ENCODE peak calls at places on chromosomes 12 and 14, in five cellular contexts. Q is pancreas, B is right atrium auricular region, U is coronary artery, W is IMR-90. R is an unnamed sample.

GRCh38 chr12:100364334-100364733 is 7.5 kb downstream of the SLC17A8 start:
- DNase-seq in Q (no peak), B (no peak), U (no peak), W (no peak), R (no peak)

GRCh38 chr12:122190842-122191668 is 8.1 kb downstream of the LRRC43 start:
- DNase-seq in Q (peak; percentile 64), B (no peak), U (no peak), W (peak; percentile 59), R (peak; percentile 66)

GRCh38 chr14:103517626-103518415 is 4.8 kb downstream of the CKB start:
- DNase-seq in Q (no peak), B (no peak), U (peak; percentile 74), W (no peak), R (peak; percentile 36)

GRCh38 chr14:86626530-86626929 is 1096.6 kb downstream of the FLRT2 start:
- DNase-seq in Q (no peak), B (no peak), U (no peak), W (peak; percentile 55), R (no peak)

GRCh38 chr12:49331360-49332222 is 5.4 kb downstream of the C1QL4 start:
- DNase-seq in Q (peak; percentile 64), B (peak; percentile 70), U (peak; percentile 76), W (peak; percentile 76), R (peak; percentile 73)

GRCh38 chr14:75246546-75247285 is 31.9 kb upstream of the FOS start:
- DNase-seq in Q (no peak), B (no peak), U (no peak), W (no peak), R (no peak)

GRCh38 chr14:103353391-103353790 is 19.4 kb downstream of the EIF5 start:
- DNase-seq in Q (no peak), B (no peak), U (no peak), W (no peak), R (no peak)

GRCh38 chr12:109637341-109637740 is 63.7 kb downstream of the MVK start:
- DNase-seq in Q (no peak), B (no peak), U (no peak), W (no peak), R (no peak)

GRCh38 chr14:67650694-67651093 is 23.7 kb downstream of the VTI1B start:
- DNase-seq in Q (no peak), B (no peak), U (no peak), W (peak; percentile 65), R (peak; percentile 61)

GRCh38 chr14:90760591-90761316 is 55.5 kb downstream of the TTC7B start:
- DNase-seq in Q (no peak), B (peak; percentile 47), U (no peak), W (peak; percentile 33), R (peak; percentile 35)

GRCh38 chr14:42854061-42854460 is 1247.4 kb downstream of the LRFN5 start:
- DNase-seq in Q (no peak), B (no peak), U (no peak), W (peak; percentile 47), R (peak; percentile 2)

GRCh38 chr12:124862768-124863408 is 776 bp downstream of the SCARB1 start:
- DNase-seq in Q (no peak), B (no peak), U (no peak), W (no peak), R (no peak)

GRCh38 chr12:7637641-7638040 is 28.1 kb downstream of the APOBEC1 start:
- DNase-seq in Q (no peak), B (no peak), U (no peak), W (no peak), R (no peak)

GRCh38 chr12:118402251-118402650 is 25.9 kb downstream of the SUDS3 start:
- DNase-seq in Q (no peak), B (no peak), U (no peak), W (peak; percentile 93), R (peak; percentile 78)

GRCh38 chr14:83425138-83425537 is 1891.5 kb upstream of the SEL1L start:
- DNase-seq in Q (no peak), B (no peak), U (no peak), W (peak; percentile 42), R (peak; percentile 37)

GRCh38 chr12:102116392-102116791 is 3.5 kb downstream of the NUP37 start:
- DNase-seq in Q (no peak), B (no peak), U (no peak), W (no peak), R (no peak)

GRCh38 chr12:49636979-49637378 is 13.6 kb downstream of the PRPF40B start:
- DNase-seq in Q (no peak), B (no peak), U (no peak), W (peak; percentile 68), R (peak; percentile 77)

GRCh38 chr12:92044435-92044834 is 101.2 kb downstream of the BTG1 start:
- DNase-seq in Q (no peak), B (no peak), U (no peak), W (no peak), R (no peak)

GRCh38 chr14:104795468-104795780 is at the start of gene AKT1:
- DNase-seq in Q (no peak), B (no peak), U (no peak), W (no peak), R (no peak)

GRCh38 chr14:100893228-100893601 is 10.3 kb downstream of the RTL1 start:
- DNase-seq in Q (peak; percentile 1), B (no peak), U (no peak), W (no peak), R (no peak)

GRCh38 chr12:4908694-4909396 is 860 bp upstream of the KCNA1 start:
- DNase-seq in Q (no peak), B (no peak), U (no peak), W (no peak), R (no peak)

GRCh38 chr14:90556050-90556477 is 159.2 kb downstream of the CALM1 start:
- DNase-seq in Q (peak; percentile 20), B (no peak), U (no peak), W (no peak), R (no peak)

GRCh38 chr14:29663281-29663801 is 264.3 kb downstream of the PRKD1 start:
- DNase-seq in Q (no peak), B (no peak), U (no peak), W (no peak), R (peak; percentile 11)

GRCh38 chr14:38226366-38226765 is 18.7 kb downstream of the SSTR1 start:
- DNase-seq in Q (no peak), B (no peak), U (no peak), W (no peak), R (no peak)

GRCh38 chr14:104161601-104162367 is 23.4 kb downstream of the KIF26A start:
- DNase-seq in Q (no peak), B (no peak), U (no peak), W (no peak), R (no peak)

GRCh38 chr12:132314035-132314434 is 15.4 kb downstream of the GALNT9 start:
- DNase-seq in Q (no peak), B (no peak), U (no peak), W (no peak), R (no peak)

GRCh38 chr12:132311201-132311915 is 18.0 kb downstream of the GALNT9 start:
- DNase-seq in Q (no peak), B (no peak), U (no peak), W (no peak), R (no peak)

GRCh38 chr12:132312516-132312915 is 16.9 kb downstream of the GALNT9 start:
- DNase-seq in Q (no peak), B (no peak), U (no peak), W (no peak), R (no peak)

GRCh38 chr12:132314516-132315233 is 14.7 kb downstream of the GALNT9 start:
- DNase-seq in Q (no peak), B (no peak), U (no peak), W (no peak), R (no peak)

DNA sequence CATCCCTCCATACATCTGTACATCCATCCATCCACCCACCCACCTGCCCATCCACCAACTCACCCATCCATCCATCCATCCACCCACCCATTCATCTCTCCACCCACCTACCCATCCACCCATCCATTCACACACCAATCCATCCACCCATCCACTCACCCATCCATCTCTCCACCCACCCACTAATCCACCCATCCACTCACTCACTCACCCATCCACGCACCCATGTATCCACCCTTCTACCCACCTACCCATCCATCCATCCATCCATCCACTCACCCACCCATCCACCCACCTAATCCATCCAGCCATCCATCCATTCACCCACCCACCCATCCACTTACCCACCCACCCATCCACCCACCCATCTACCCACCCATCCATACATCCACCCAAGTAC is 16.2 kb downstream of the GALNT9 start:
- DNase-seq in Q (no peak), B (no peak), U (no peak), W (no peak), R (no peak)
- TF ChIP-seq CTCF in Q (no peak), B (no peak), U (no peak), W (no peak), R (no peak)

DNA sequence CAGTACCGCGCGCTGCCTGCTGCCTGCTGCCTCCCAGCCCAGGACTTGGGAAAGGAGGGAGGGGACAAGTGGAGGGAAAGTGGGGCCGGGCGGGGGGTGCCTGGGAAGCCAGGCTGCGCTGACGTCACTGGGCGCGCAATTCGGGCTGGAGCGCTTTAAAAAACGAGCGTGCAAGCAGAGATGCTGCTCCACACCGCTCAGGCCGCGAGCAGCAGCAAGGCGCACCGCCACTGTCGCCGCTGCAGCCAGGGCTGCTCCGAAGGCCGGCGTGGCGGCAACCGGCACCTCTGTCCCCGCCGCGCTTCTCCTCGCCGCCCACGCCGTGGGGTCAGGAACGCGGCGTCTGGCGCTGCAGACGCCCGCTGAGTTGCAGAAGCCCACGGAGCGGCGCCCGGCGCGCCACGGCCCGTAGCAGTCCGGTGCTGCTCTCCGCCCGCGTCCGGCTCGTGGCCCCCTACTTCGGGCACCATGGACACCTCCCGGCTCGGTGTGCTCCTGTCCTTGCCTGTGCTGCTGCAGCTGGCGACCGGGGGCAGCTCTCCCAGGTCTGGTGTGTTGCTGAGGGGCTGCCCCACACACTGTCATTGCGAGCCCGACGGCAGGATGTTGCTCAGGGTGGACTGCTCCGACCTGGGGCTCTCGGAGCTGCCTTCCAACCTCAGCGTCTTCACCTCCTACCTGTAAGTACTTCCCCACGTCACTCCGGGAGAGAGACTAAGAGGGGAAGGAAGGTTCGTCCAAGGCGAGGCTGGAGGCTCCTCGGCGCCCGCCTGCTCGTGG is at the start of gene LGR5:
- DNase-seq in Q (no peak), B (no peak), U (peak; percentile 67), W (peak; percentile 7), R (peak; percentile 25)
- H3K4me3 ChIP-seq in Q (peak within 1 kb of the TSS; percentile 27), B (peak within 1 kb of the TSS; percentile 15), U (peak within 1 kb of the TSS; percentile 76), W (peak within 1 kb of the TSS; percentile 31), R (peak within 1 kb of the TSS; percentile 63)

GRCh38 chr12:23628836-23629235 is 320.6 kb downstream of the SOX5 start:
- DNase-seq in Q (no peak), B (no peak), U (no peak), W (no peak), R (no peak)

GRCh38 chr12:23626791-23627190 is 322.7 kb downstream of the SOX5 start:
- DNase-seq in Q (no peak), B (no peak), U (no peak), W (no peak), R (no peak)

GRCh38 chr12:23631991-23632390 is 317.5 kb downstream of the SOX5 start:
- DNase-seq in Q (no peak), B (no peak), U (no peak), W (peak; percentile 23), R (no peak)

GRCh38 chr12:23634344-23634743 is 315.1 kb downstream of the SOX5 start:
- DNase-seq in Q (no peak), B (no peak), U (no peak), W (no peak), R (no peak)

GRCh38 chr12:23630524-23630923 is 318.9 kb downstream of the SOX5 start:
- DNase-seq in Q (no peak), B (no peak), U (no peak), W (no peak), R (no peak)
- TF ChIP-seq CTCF in Q (no peak), B (no peak), U (no peak), W (no peak), R (no peak)

GRCh38 chr12:8870591-8870990 is 43.7 kb upstream of the PHC1 start:
- DNase-seq in Q (no peak), B (no peak), U (no peak), W (no peak), R (no peak)
- H3K4me3 ChIP-seq in Q (no peak overlapping the region), B (no peak overlapping the region), U (no peak overlapping the region), W (no peak overlapping the region), R (no peak overlapping the region)

R was measured in fibroblast of the aortic adventitia.